ENCODE peak calls at places on chromosome 10, in ten cellular contexts. A is posterior vena cava; Y is stimulated activated CD8-positive, alpha-beta memory T cell treated with anti-CD3 and anti-CD28 coated beads, Interleukin-15, amount 100 ng/mL, for 1 hour; R is cardiac fibroblast; Q is PC-9; B is NCI-H748 treated with DMSO at 0.1 percent for 48 hours; X is T-helper 9 cell; Z is T-helper 1 cell; D is fibroblast of the aortic adventitia; P is HTR-8/SVneo. L is an unnamed sample.

GRCh38 chr10:114937962-114938817 is at the start of gene TRUB1:
- DNase-seq in A (peak; percentile 97), Q (peak; percentile 84), P (peak; percentile 77), Z (peak; percentile 93), B (peak; percentile 42), Y (peak; percentile 82), X (peak; percentile 84), R (peak; percentile 97), D (peak; percentile 96), L (peak; percentile 91)

GRCh38 chr10:27242951-27243551 is 2.5 kb upstream of the ACBD5 start:
- DNase-seq in R (peak; percentile 84), B (peak; percentile 43), Y (peak; percentile 59), A (peak; percentile 81), Q (no peak), X (peak; percentile 49), D (peak; percentile 80), P (peak; percentile 50), Z (peak; percentile 83), L (peak; percentile 51)

GRCh38 chr10:34889004-34889869 is 74.1 kb upstream of the PARD3 start:
- DNase-seq in B (no peak), A (peak; percentile 20), P (peak; percentile 59), X (no peak), D (no peak), Z (no peak), R (peak; percentile 9), Q (peak; percentile 76), Y (no peak), L (peak; percentile 33)

GRCh38 chr10:102633282-102633681 is 11.0 kb upstream of the TRIM8 start:
- DNase-seq in Q (peak; percentile 53), A (peak; percentile 86), D (peak; percentile 77), Y (no peak), Z (peak; percentile 50), B (no peak), R (peak; percentile 77), P (no peak), X (no peak), L (peak; percentile 39)

GRCh38 chr10:114208351-114208750 is 29.2 kb downstream of the TDRD1 start:
- DNase-seq in R (no peak), X (no peak), Z (no peak), D (no peak), B (no peak), Q (no peak), Y (no peak), A (no peak), P (peak; percentile 3), L (no peak)

GRCh38 chr10:19788075-19788686 is 28.1 kb upstream of the PLXDC2 start:
- DNase-seq in Y (no peak), Z (peak; percentile 0), Q (no peak), P (no peak), R (peak; percentile 79), D (peak; percentile 74), A (no peak), B (no peak), X (no peak), L (peak; percentile 54)

GRCh38 chr10:111968624-111969023 is 214.9 kb downstream of the GPAM start:
- DNase-seq in A (no peak), Z (no peak), P (no peak), D (peak; percentile 24), Q (no peak), X (no peak), B (no peak), R (peak; percentile 82), Y (no peak), L (peak; percentile 2)

GRCh38 chr10:99906470-99906869 is 103.3 kb downstream of the DNMBP start:
- DNase-seq in D (peak; percentile 97), A (no peak), Y (no peak), Z (no peak), Q (peak; percentile 88), X (no peak), P (no peak), B (no peak), R (peak; percentile 98), L (peak; percentile 34)

GRCh38 chr10:73076361-73077183 is 20.1 kb downstream of the P4HA1 start:
- DNase-seq in Q (no peak), P (no peak), A (no peak), D (peak; percentile 93), B (no peak), Z (peak; percentile 30), R (peak; percentile 81), Y (no peak), X (no peak), L (peak; percentile 85)

GRCh38 chr10:79424221-79425073 is 21.0 kb downstream of the ZCCHC24 start:
- DNase-seq in B (no peak), Z (no peak), A (peak; percentile 74), Q (no peak), D (peak; percentile 29), X (no peak), Y (no peak), R (no peak), P (no peak), L (peak; percentile 39)

GRCh38 chr10:51079331-51079730 is 5.0 kb downstream of the PRKG1 start:
- DNase-seq in Z (no peak), R (no peak), Y (no peak), P (no peak), X (no peak), B (no peak), A (no peak), Q (no peak), D (no peak), L (no peak)

GRCh38 chr10:132457328-132458070 is 60.5 kb downstream of the PWWP2B start:
- DNase-seq in B (no peak), Z (no peak), X (no peak), P (no peak), R (no peak), Y (no peak), D (no peak), A (no peak), Q (no peak), L (no peak)

GRCh38 chr10:111030042-111030750 is 46.6 kb upstream of the ADRA2A start:
- DNase-seq in X (no peak), R (no peak), P (no peak), A (no peak), Y (no peak), Q (no peak), B (no peak), Z (peak; percentile 39), D (no peak), L (no peak)